ENCODE peak calls at places on chromosomes 12 and 14, in four cellular contexts. One of them, this sample, is unnamed.

GRCh38 chr12:103495158-103495782 is 498 bp downstream of the C12orf42 start:
- DNase-seq in AG09309: no peak
- DNase-seq in RWPE2: no peak
- DNase-seq in psoas muscle: peak; percentile 16
- DNase-seq in this sample: no peak

GRCh38 chr14:76876076-76876475 is 49.9 kb downstream of the LRRC74A start:
- DNase-seq in AG09309: peak; percentile 21
- DNase-seq in RWPE2: no peak
- DNase-seq in psoas muscle: no peak
- DNase-seq in this sample: peak; percentile 34

GRCh38 chr14:22837059-22837749 is 819 bp downstream of the MMP14 start:
- DNase-seq in AG09309: no peak
- DNase-seq in RWPE2: no peak
- DNase-seq in psoas muscle: no peak
- DNase-seq in this sample: no peak

GRCh38 chr12:106445981-106446380 is 88.4 kb downstream of the POLR3B start:
- DNase-seq in AG09309: no peak
- DNase-seq in RWPE2: no peak
- DNase-seq in psoas muscle: no peak
- DNase-seq in this sample: no peak

GRCh38 chr14:75875958-75876357 is 105.8 kb downstream of the TGFB3 start:
- DNase-seq in AG09309: no peak
- DNase-seq in RWPE2: no peak
- DNase-seq in psoas muscle: no peak
- DNase-seq in this sample: no peak

GRCh38 chr12:80053048-80053790 is 46.1 kb upstream of the OTOGL start:
- DNase-seq in AG09309: peak; percentile 75
- DNase-seq in RWPE2: no peak
- DNase-seq in psoas muscle: peak; percentile 53
- DNase-seq in this sample: no peak

GRCh38 chr14:91945776-91946305 is 1.7 kb downstream of the FBLN5 start:
- DNase-seq in AG09309: no peak
- DNase-seq in RWPE2: no peak
- DNase-seq in psoas muscle: no peak
- DNase-seq in this sample: no peak

GRCh38 chr12:76666272-76666845 is 97.6 kb upstream of the ZDHHC17 start:
- DNase-seq in AG09309: no peak
- DNase-seq in RWPE2: no peak
- DNase-seq in psoas muscle: no peak
- DNase-seq in this sample: no peak

GRCh38 chr12:65740506-65740872 is 83.8 kb upstream of the HMGA2 start:
- DNase-seq in AG09309: no peak
- DNase-seq in RWPE2: no peak
- DNase-seq in psoas muscle: no peak
- DNase-seq in this sample: no peak

GRCh38 chr14:26427059-26427458 is 170.8 kb downstream of the NOVA1 start:
- DNase-seq in AG09309: no peak
- DNase-seq in RWPE2: no peak
- DNase-seq in psoas muscle: no peak
- DNase-seq in this sample: no peak

GRCh38 chr12:131604146-131604844 is 106.6 kb upstream of the SFSWAP start:
- DNase-seq in AG09309: no peak
- DNase-seq in RWPE2: no peak
- DNase-seq in psoas muscle: no peak
- DNase-seq in this sample: no peak

GRCh38 chr12:80321653-80322052 is 122.4 kb upstream of the PTPRQ start:
- DNase-seq in AG09309: peak; percentile 7
- DNase-seq in RWPE2: no peak
- DNase-seq in psoas muscle: no peak
- DNase-seq in this sample: no peak

GRCh38 chr12:11576104-11576503 is 73.4 kb upstream of the ETV6 start:
- DNase-seq in AG09309: no peak
- DNase-seq in RWPE2: peak; percentile 49
- DNase-seq in psoas muscle: no peak
- DNase-seq in this sample: no peak

GRCh38 chr12:112939761-112940357 is 1.6 kb downstream of the OAS3 start:
- DNase-seq in AG09309: no peak
- DNase-seq in RWPE2: no peak
- DNase-seq in psoas muscle: no peak
- DNase-seq in this sample: no peak

GRCh38 chr12:26530461-26530860 is 302.5 kb downstream of the ITPR2 start:
- DNase-seq in AG09309: no peak
- DNase-seq in RWPE2: no peak
- DNase-seq in psoas muscle: no peak
- DNase-seq in this sample: no peak

GRCh38 chr14:43145361-43145760 is 1361.7 kb downstream of the FSCB start:
- DNase-seq in AG09309: no peak
- DNase-seq in RWPE2: no peak
- DNase-seq in psoas muscle: no peak
- DNase-seq in this sample: no peak

GRCh38 chr14:68232643-68233055 is 413.1 kb downstream of the RAD51B start:
- DNase-seq in AG09309: peak; percentile 95
- DNase-seq in RWPE2: peak; percentile 85
- DNase-seq in psoas muscle: no peak
- DNase-seq in this sample: peak; percentile 100

GRCh38 chr14:104195361-104195760 is 57.0 kb downstream of the KIF26A start:
- DNase-seq in AG09309: no peak
- DNase-seq in RWPE2: no peak
- DNase-seq in psoas muscle: no peak
- DNase-seq in this sample: no peak

GRCh38 chr14:104197449-104198247 is 59.3 kb downstream of the KIF26A start:
- DNase-seq in AG09309: no peak
- DNase-seq in RWPE2: no peak
- DNase-seq in psoas muscle: no peak
- DNase-seq in this sample: no peak

GRCh38 chr14:104195854-104196253 is 57.5 kb downstream of the KIF26A start:
- DNase-seq in AG09309: no peak
- DNase-seq in RWPE2: no peak
- DNase-seq in psoas muscle: no peak
- DNase-seq in this sample: no peak

GRCh38 chr14:104194716-104195115 is 56.3 kb downstream of the KIF26A start:
- DNase-seq in AG09309: no peak
- DNase-seq in RWPE2: no peak
- DNase-seq in psoas muscle: no peak
- DNase-seq in this sample: no peak

DNA sequence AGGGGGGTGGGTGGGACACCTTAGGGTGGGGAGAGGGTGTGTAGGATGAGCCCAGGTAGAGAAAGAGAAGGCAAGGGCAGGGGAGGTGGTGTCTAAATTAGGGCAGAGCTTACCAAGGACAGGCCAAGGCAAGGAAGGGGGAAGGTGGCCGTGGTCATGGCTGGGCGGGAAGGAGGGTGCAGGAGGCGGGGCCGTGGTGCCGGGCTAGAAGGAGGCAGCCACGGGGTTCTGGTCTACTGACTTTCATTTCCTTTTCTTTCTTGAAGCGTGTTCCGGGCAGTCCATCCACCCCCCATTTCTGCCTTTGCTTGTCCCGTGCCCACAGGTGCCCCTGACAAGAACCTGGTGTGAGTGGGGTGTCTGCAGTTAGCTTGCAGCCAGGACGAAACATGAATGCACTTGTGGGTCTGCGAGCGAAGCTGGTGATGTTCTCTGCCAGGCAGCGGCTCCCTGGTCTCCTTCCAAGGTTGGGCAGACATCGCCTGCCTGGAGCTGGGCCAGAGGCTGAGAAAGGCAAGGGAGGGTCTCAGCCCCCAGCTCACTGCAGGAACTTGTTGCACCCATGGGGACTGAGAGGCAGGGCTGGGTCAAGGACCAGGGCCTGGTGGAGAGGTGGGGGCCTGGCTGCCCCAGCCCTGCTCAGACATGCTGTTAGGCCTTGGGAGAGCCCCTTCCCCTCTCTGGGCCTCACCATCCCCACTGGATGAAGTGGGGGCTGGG is 58.2 kb downstream of the KIF26A start:
- DNase-seq in AG09309: no peak
- DNase-seq in RWPE2: no peak
- DNase-seq in psoas muscle: no peak
- DNase-seq in this sample: no peak
- TF ChIP-seq CTCF in AG09309: no peak
- TF ChIP-seq CTCF in RWPE2: no peak
- TF ChIP-seq CTCF in psoas muscle: no peak
- TF ChIP-seq CTCF in this sample: no peak

GRCh38 chr14:31559939-31560338 is 1.3 kb upstream of the NUBPL start:
- DNase-seq in AG09309: no peak
- DNase-seq in RWPE2: no peak
- DNase-seq in psoas muscle: no peak
- DNase-seq in this sample: no peak
- H3K4me3 ChIP-seq in AG09309: no peak overlapping the region
- H3K4me3 ChIP-seq in RWPE2: no peak overlapping the region
- H3K4me3 ChIP-seq in psoas muscle: no peak overlapping the region
- H3K4me3 ChIP-seq in this sample: no peak overlapping the region

DNA sequence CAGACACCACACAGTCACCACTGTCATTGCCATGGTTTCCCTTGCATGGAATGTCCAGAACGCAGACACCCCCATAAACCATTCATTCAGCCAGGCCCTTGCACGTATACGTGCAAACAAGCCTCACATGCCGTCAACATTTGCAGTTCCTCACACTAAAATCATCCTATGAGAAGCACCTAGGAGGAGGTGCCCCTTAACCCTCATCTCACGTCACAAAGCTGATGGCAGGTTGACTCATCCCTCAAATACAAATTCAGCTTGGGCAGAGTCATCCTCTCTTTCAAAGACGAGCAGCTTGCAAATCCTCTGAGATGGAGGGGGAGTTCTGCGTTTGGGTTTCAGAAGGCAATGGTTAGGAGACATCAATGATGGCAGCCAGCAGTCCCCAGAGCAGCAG is 17.2 kb upstream of the KRT77 start:
- DNase-seq in AG09309: no peak
- DNase-seq in RWPE2: no peak
- DNase-seq in psoas muscle: no peak
- DNase-seq in this sample: no peak
- TF ChIP-seq CTCF in AG09309: no peak
- TF ChIP-seq CTCF in RWPE2: no peak
- TF ChIP-seq CTCF in psoas muscle: no peak
- TF ChIP-seq CTCF in this sample: no peak

GRCh38 chr12:114678718-114679117 is 5.3 kb downstream of the TBX3 start:
- DNase-seq in AG09309: no peak
- DNase-seq in RWPE2: no peak
- DNase-seq in psoas muscle: no peak
- DNase-seq in this sample: no peak

GRCh38 chr12:114678028-114678427 is 5.9 kb downstream of the TBX3 start:
- DNase-seq in AG09309: no peak
- DNase-seq in RWPE2: no peak
- DNase-seq in psoas muscle: no peak
- DNase-seq in this sample: no peak

GRCh38 chr12:114680498-114681148 is 3.4 kb downstream of the TBX3 start:
- DNase-seq in AG09309: no peak
- DNase-seq in RWPE2: no peak
- DNase-seq in psoas muscle: no peak
- DNase-seq in this sample: no peak

GRCh38 chr12:114679942-114680341 is 4.0 kb downstream of the TBX3 start:
- DNase-seq in AG09309: no peak
- DNase-seq in RWPE2: no peak
- DNase-seq in psoas muscle: no peak
- DNase-seq in this sample: no peak

DNA sequence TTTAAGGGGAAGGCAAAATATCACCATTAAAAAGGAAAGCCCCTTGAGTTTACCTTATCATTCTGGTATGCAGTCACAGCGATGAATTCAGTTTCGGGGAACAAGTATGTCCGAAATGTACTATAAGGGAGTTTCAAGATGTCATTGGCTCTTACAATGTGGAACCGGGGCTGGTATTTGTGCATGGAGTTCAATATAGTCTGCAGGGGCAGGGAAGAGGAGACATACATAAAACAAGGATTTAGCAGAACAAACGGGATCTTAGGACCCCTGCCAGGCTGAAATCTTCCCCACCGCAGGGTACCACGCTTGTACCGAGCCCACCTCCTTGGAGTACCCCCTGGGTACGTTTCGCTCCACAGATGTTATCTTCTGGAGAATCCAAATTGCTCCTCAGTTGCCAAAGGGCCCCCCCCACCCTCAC is 4.5 kb downstream of the TBX3 start:
- DNase-seq in AG09309: no peak
- DNase-seq in RWPE2: no peak
- DNase-seq in psoas muscle: no peak
- DNase-seq in this sample: no peak
- H3K4me3 ChIP-seq in AG09309: peak overlapping the region; percentile 78
- H3K4me3 ChIP-seq in RWPE2: peak overlapping the region; percentile 55
- H3K4me3 ChIP-seq in psoas muscle: peak overlapping the region; percentile 78
- H3K4me3 ChIP-seq in this sample: no peak overlapping the region

GRCh38 chr12:2363836-2364565 is 311.2 kb downstream of the CACNA1C start:
- DNase-seq in AG09309: no peak
- DNase-seq in RWPE2: no peak
- DNase-seq in psoas muscle: no peak
- DNase-seq in this sample: no peak

GRCh38 chr12:2358986-2359658 is 306.3 kb downstream of the CACNA1C start:
- DNase-seq in AG09309: no peak
- DNase-seq in RWPE2: no peak
- DNase-seq in psoas muscle: no peak
- DNase-seq in this sample: no peak

GRCh38 chr12:2359725-2360629 is 307.2 kb downstream of the CACNA1C start:
- DNase-seq in AG09309: no peak
- DNase-seq in RWPE2: no peak
- DNase-seq in psoas muscle: no peak
- DNase-seq in this sample: no peak

GRCh38 chr12:2360630-2361170 is 307.9 kb downstream of the CACNA1C start:
- DNase-seq in AG09309: no peak
- DNase-seq in RWPE2: no peak
- DNase-seq in psoas muscle: no peak
- DNase-seq in this sample: no peak

GRCh38 chr12:2364566-2365165 is 311.9 kb downstream of the CACNA1C start:
- DNase-seq in AG09309: no peak
- DNase-seq in RWPE2: no peak
- DNase-seq in psoas muscle: no peak
- DNase-seq in this sample: no peak
- TF ChIP-seq CTCF in AG09309: no peak
- TF ChIP-seq CTCF in RWPE2: no peak
- TF ChIP-seq CTCF in psoas muscle: no peak
- TF ChIP-seq CTCF in this sample: no peak